ENCODE peak calls at places on chromosomes 13 and 19, in four cellular contexts. H, Y, P and Q are unnamed samples.

GRCh38 chr13:98977568-98978270 is at the start of gene DOCK9:
- DNase-seq in P (no peak), Y (no peak), H (peak), Q (no peak)

GRCh38 chr19:33048806-33049676 is 15.6 kb downstream of the RHPN2 start:
- DNase-seq in P (no peak), H (no peak), Y (no peak), Q (no peak)

GRCh38 chr19:49890349-49891311 is 6.1 kb downstream of the IL4I1 start:
- DNase-seq in P (peak), Y (no peak), H (peak), Q (no peak)

GRCh38 chr19:5955638-5955935 is 22.4 kb downstream of the RANBP3 start:
- DNase-seq in H (no peak), Y (no peak), P (no peak), Q (no peak)

GRCh38 chr19:5829567-5830315 is 9.8 kb downstream of the FUT6 start:
- DNase-seq in Y (no peak), P (no peak), H (no peak), Q (no peak)

GRCh38 chr13:24274452-24274971 is 34.9 kb upstream of the C1QTNF9 start:
- DNase-seq in H (no peak), P (no peak), Y (no peak), Q (no peak)

GRCh38 chr13:39888865-39889810 is 233.7 kb downstream of the COG6 start:
- DNase-seq in Y (no peak), P (no peak), H (no peak), Q (no peak)

GRCh38 chr19:41887711-41888382 is 4.9 kb downstream of the ARHGEF1 start:
- DNase-seq in Y (peak), P (no peak), H (peak), Q (no peak)

GRCh38 chr19:30365121-30365800 is 6.9 kb upstream of the ZNF536 start:
- DNase-seq in H (no peak), Y (no peak), P (no peak), Q (no peak)

GRCh38 chr13:42328672-42329071 is 56.7 kb downstream of the AKAP11 start:
- DNase-seq in H (no peak), Y (no peak), P (no peak), Q (no peak)

GRCh38 chr13:28161370-28161769 is 23.0 kb downstream of the PAN3 start:
- DNase-seq in H (no peak), P (no peak), Y (peak), Q (no peak)

GRCh38 chr19:13118424-13119193 is 545 bp downstream of the NACC1 start:
- DNase-seq in Y (peak), H (peak), P (peak), Q (peak)

GRCh38 chr19:46967578-46968018 is 52.0 kb upstream of the NPAS1 start:
- DNase-seq in H (no peak), P (no peak), Y (no peak), Q (no peak)

GRCh38 chr19:13234518-13234917 is 84.3 kb downstream of the IER2 start:
- DNase-seq in H (peak), P (peak), Y (peak), Q (peak)

GRCh38 chr19:51688665-51689571 is 4.2 kb upstream of the SPACA6 start:
- DNase-seq in H (peak), P (peak), Y (peak), Q (peak)

GRCh38 chr13:99360696-99361095 is 53.5 kb upstream of the GPR183 start:
- DNase-seq in H (no peak), P (no peak), Y (no peak), Q (no peak)

GRCh38 chr13:41678320-41678719 is 221.0 kb downstream of the RGCC start:
- DNase-seq in Y (no peak), H (no peak), P (no peak), Q (no peak)

GRCh38 chr13:99425485-99426341 is 75.6 kb upstream of the TM9SF2 start:
- DNase-seq in Y (no peak), P (no peak), H (no peak), Q (no peak)

GRCh38 chr19:11373166-11373884 is 1.1 kb upstream of the SWSAP1 start:
- DNase-seq in H (peak), P (no peak), Y (no peak), Q (no peak)

GRCh38 chr13:42617262-42617661 is 43.3 kb downstream of the TNFSF11 start:
- DNase-seq in Y (no peak), H (no peak), P (no peak), Q (no peak)

GRCh38 chr13:75636339-75637095 is 387 bp downstream of the LMO7 start:
- DNase-seq in Y (peak), H (peak), P (peak), Q (no peak)

GRCh38 chr19:53102186-53102585 is 1.0 kb downstream of the ZNF160 start:
- DNase-seq in H (no peak), P (peak), Y (no peak), Q (no peak)

GRCh38 chr13:32415019-32415418 is 12.9 kb downstream of the N4BP2L1 start:
- DNase-seq in Y (no peak), H (peak), P (peak), Q (peak)

GRCh38 chr19:14337510-14337909 is 43.7 kb upstream of the ADGRE5 start:
- DNase-seq in P (peak), Y (no peak), H (peak), Q (peak)

GRCh38 chr13:113490496-113491417 is at the start of gene DCUN1D2:
- DNase-seq in H (peak), P (peak), Y (peak), Q (peak)

GRCh38 chr13:113207890-113208423 is 512 bp downstream of the PCID2 start:
- DNase-seq in Y (peak), H (peak), P (no peak), Q (no peak)

GRCh38 chr19:4722671-4723464 is 774 bp downstream of the DPP9 start:
- DNase-seq in Y (no peak), P (no peak), H (no peak), Q (no peak)

GRCh38 chr13:72137782-72138181 is 270.8 kb upstream of the DACH1 start:
- DNase-seq in H (no peak), Y (no peak), P (no peak), Q (no peak)

GRCh38 chr13:107730835-107731234 is 484.5 kb downstream of the LIG4 start:
- DNase-seq in H (no peak), Y (no peak), P (no peak), Q (no peak)

GRCh38 chr13:108213946-108214345 is 1.4 kb downstream of the LIG4 start:
- DNase-seq in H (no peak), P (no peak), Y (no peak), Q (no peak)

GRCh38 chr19:55902080-55902751 is 29.9 kb downstream of the NLRP13 start:
- DNase-seq in P (no peak), Y (no peak), H (no peak), Q (no peak)

GRCh38 chr19:14059093-14059480 is 2.8 kb downstream of the PALM3 start:
- DNase-seq in H (peak), P (peak), Y (no peak), Q (no peak)

GRCh38 chr19:694481-695349 is 537 bp downstream of the PRSS57 start:
- DNase-seq in P (no peak), H (no peak), Y (no peak), Q (no peak)

GRCh38 chr19:46618670-46619231 is 6.1 kb downstream of the PTGIR start:
- DNase-seq in H (no peak), P (no peak), Y (no peak), Q (no peak)

GRCh38 chr13:30605052-30605451 is 12.7 kb upstream of the USPL1 start:
- DNase-seq in Y (no peak), H (no peak), P (no peak), Q (no peak)

GRCh38 chr13:30607908-30608307 is 9.8 kb upstream of the USPL1 start:
- DNase-seq in H (no peak), P (no peak), Y (no peak), Q (no peak)

GRCh38 chr13:30610311-30610710 is 7.4 kb upstream of the USPL1 start:
- DNase-seq in Y (no peak), H (no peak), P (no peak), Q (no peak)

DNA sequence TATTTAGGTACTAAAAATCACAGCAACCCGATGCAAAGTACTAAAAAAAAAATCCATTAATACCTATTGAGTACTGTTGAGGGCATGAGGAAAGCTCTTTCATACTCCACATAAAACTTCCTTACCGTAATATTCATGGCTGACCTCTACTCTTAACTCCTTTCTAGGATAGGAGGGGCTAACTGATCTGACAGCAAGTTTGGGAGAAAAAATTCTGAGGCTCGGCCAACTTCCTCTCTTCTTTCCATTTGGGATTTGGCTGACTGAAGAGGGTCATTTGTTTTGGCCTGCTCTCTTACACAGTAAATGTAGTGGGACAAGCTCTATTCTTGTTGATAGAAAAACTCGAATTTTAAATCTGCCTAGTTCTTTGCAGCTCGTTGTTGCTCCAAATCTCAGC is 9.4 kb upstream of the USPL1 start:
- DNase-seq in H (no peak), P (no peak), Y (no peak), Q (no peak)
- TF ChIP-seq NR3C1 in H (no peak), P (no peak), Y (no peak), Q (no peak)

GRCh38 chr13:44713793-44714469 is 137.8 kb upstream of the TSC22D1 start:
- DNase-seq in Y (peak), P (no peak), H (no peak), Q (peak)
- TF ChIP-seq NR3C1 in Y (no peak), P (no peak), H (no peak), Q (no peak)

DNA sequence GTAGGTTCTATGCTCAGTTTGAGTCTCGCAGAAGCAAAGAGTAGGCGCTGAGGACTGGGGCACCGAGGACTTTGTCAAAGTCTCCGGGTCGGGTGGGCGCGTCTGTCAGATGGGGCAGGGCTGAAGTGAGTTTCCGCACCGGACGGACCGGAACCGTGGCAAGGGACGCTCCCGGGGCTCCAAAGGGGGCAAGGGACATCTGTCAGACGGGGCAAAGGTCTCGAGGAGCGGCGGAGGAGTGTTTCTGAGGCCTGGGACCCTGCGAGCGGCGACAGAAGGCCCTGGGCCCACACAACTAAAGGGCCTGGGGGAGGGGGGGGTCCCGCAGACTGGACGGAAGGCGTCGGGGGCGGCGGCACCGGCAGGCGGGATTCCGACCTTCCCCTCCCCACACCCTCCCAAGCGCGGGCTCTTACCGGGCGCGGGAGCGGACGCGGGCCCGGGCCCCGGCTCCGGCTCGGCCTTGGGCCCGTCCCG is 13.3 kb upstream of the AKAP8L start:
- DNase-seq in H (no peak), P (no peak), Y (no peak), Q (peak)
- TF ChIP-seq NR3C1 in H (no peak), P (no peak), Y (no peak), Q (no peak)

GRCh38 chr19:19062454-19063182 is 1.2 kb upstream of the SLC25A42 start:
- DNase-seq in P (no peak), H (no peak), Y (peak), Q (peak)

GRCh38 chr19:19067276-19068072 is 3.7 kb downstream of the SLC25A42 start:
- DNase-seq in P (no peak), H (no peak), Y (no peak), Q (no peak)

GRCh38 chr19:19063183-19064097 is at the start of gene SLC25A42:
- DNase-seq in Y (peak), P (peak), H (peak), Q (peak)

GRCh38 chr19:19064098-19064722 is 416 bp downstream of the SLC25A42 start:
- DNase-seq in Y (no peak), P (no peak), H (no peak), Q (peak)

DNA sequence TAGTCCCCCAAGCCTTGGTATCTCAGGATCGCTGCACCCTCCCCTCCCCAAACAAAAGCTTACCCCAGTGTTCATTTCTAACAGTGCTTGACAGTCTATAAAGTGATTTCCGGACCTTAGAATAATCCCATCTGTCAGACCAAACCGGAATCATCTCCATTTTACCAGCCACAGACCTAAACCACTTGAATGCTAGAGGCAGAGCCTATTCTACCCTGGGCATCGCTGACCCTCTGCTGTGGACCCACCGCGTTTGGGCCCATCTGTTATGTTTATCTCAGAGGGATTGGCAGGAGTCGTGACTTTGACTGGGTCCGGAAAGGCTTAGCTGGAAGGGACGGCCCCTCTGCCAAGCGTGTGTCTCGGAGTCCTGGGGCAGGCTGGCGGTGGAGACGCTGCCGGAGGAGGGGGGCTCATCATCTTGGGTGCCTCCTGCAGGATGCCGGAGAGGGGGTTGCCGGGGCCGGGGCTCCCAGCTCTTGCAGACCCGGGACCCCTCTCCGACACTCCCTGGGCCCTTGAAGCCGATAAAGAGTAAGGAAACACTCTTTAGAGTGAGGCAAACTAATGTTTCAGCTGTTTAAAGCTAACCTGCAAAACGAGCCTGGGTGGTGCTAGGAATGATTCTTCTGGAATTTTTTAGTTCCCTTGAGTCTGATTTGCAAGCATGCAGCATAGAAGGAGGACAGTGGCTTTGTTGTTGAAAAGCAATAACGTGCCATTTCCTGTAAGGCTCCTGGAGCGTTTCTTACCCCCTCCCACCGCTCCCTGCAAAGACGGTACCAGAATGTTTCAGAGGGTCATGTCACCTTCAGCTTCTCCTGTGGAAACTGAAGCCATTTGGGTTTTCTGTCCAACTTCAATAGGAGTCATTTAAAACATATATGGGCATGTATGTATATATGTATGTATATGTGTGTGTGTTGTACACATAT is 1.3 kb downstream of the SLC25A42 start:
- DNase-seq in H (peak), P (peak), Y (no peak), Q (no peak)
- TF ChIP-seq NR3C1 in H (no peak), P (no peak), Y (no peak), Q (no peak)

GRCh38 chr19:24032651-24033050 is 54.3 kb upstream of the ZNF254 start:
- DNase-seq in P (no peak), H (no peak), Y (no peak), Q (no peak)

GRCh38 chr19:24033308-24033961 is 53.6 kb upstream of the ZNF254 start:
- DNase-seq in P (peak), H (peak), Y (peak), Q (peak)

GRCh38 chr19:24029941-24030636 is 56.9 kb upstream of the ZNF254 start:
- DNase-seq in Y (peak), P (no peak), H (peak), Q (no peak)

DNA sequence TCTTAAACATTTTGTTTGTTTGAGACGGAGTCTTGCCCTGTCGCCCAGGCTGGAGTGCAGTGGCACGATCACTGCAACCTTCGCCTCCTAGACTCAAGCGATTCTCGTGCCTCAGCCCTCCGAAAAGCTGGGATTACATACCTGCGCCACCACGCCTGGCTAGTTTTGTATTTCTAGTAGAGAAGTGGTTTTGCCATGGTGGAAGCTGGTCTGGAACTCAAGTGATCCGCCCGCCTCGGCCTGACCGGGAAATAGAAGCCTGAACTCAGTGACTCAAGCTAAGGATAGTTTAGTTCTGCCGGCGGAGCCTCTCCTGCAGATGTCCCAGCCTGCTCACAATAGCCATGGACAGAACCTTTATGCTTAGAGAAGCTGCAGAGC is 53.0 kb upstream of the ZNF254 start:
- DNase-seq in P (no peak), Y (peak), H (no peak), Q (peak)
- TF ChIP-seq NR3C1 in P (no peak), Y (no peak), H (no peak), Q (no peak)

GRCh38 chr13:102870677-102871415 is 25.0 kb downstream of the ERCC5 start:
- DNase-seq in P (peak), Y (peak), H (peak), Q (peak)
- TF ChIP-seq NR3C1 in P (no peak), Y (no peak), H (no peak), Q (no peak)

GRCh38 chr19:2026770-2027169 is 11.3 kb upstream of the BTBD2 start:
- DNase-seq in H (no peak), P (no peak), Y (no peak), Q (no peak)
- TF ChIP-seq NR3C1 in H (no peak), P (no peak), Y (no peak), Q (no peak)

GRCh38 chr13:52949044-52949443 is 79.6 kb upstream of the OLFM4 start:
- DNase-seq in H (no peak), Y (no peak), P (no peak), Q (no peak)
- TF ChIP-seq NR3C1 in H (no peak), Y (no peak), P (no peak), Q (no peak)

DNA sequence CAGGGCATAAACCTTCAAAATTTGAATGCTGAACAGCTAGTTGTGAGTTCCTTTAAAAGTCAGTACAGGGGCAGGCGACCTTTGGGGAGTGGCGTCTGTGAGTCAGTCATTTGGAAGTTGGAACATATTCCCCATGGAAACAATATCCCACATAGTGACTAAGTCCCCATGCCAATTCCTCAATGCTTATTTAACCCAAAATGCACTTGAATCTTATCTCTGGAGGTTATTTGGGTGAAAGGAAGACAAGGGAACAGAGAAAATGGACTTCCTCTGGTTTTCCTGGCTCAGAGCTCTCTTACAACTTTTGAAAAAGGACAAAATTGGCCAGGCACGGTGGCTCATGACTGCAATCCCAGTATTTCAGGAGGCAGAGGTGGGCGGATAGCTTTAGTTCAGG is 479.2 kb upstream of the NBEA start:
- DNase-seq in P (no peak), Y (no peak), H (no peak), Q (peak)
- TF ChIP-seq NR3C1 in P (no peak), Y (no peak), H (no peak), Q (no peak)

GRCh38 chr19:44738161-44738535 is 10.4 kb upstream of the BCL3 start:
- DNase-seq in P (no peak), H (no peak), Y (no peak), Q (no peak)
- TF ChIP-seq NR3C1 in P (no peak), H (no peak), Y (no peak), Q (no peak)